ENCODE peak calls at places on chromosomes 13 and 19, in four cellular contexts. Z is H1, V is K562, E is HepG2. X is an unnamed sample.

GRCh38 chr19:32677657-32678056 is 2.0 kb downstream of the RGS9BP start:
- DNase-seq in Z (no peak), E (no peak), V (no peak), X (no peak)

GRCh38 chr13:47327856-47328255 is 431.0 kb upstream of the HTR2A start:
- DNase-seq in V (no peak), Z (no peak), E (no peak), X (no peak)

GRCh38 chr19:7995756-7996155 is 9.7 kb downstream of the ELAVL1 start:
- DNase-seq in E (no peak), V (no peak), Z (no peak), X (no peak)

GRCh38 chr13:101763191-101763590 is 310.7 kb downstream of the ITGBL1 start:
- DNase-seq in Z (no peak), V (no peak), E (no peak), X (no peak)

GRCh38 chr19:2399582-2399981 is 27.8 kb downstream of the TIMM13 start:
- DNase-seq in V (no peak), E (no peak), Z (no peak), X (no peak)

GRCh38 chr13:21579754-21580316 is 24.1 kb downstream of the MICU2 start:
- DNase-seq in E (no peak), Z (no peak), V (no peak), X (no peak)

GRCh38 chr19:13441810-13442512 is 64.3 kb downstream of the CACNA1A start:
- DNase-seq in Z (peak), E (peak), V (peak), X (no peak)

GRCh38 chr19:3538965-3539742 is at the start of gene TEKTIP1:
- DNase-seq in Z (peak), V (peak), E (no peak), X (no peak)

GRCh38 chr13:50760751-50761150 is 82.7 kb downstream of the DLEU7 start:
- DNase-seq in E (no peak), V (no peak), Z (no peak), X (no peak)

GRCh38 chr13:88103824-88104223 is 432.7 kb downstream of the SLITRK5 start:
- DNase-seq in E (no peak), Z (no peak), V (no peak), X (no peak)

GRCh38 chr19:46416077-46416709 is 2.8 kb upstream of the CCDC8 start:
- DNase-seq in Z (peak), V (peak), E (peak), X (peak)

GRCh38 chr19:1361601-1362384 is 21.9 kb upstream of the NDUFS7 start:
- DNase-seq in E (no peak), Z (no peak), V (no peak), X (no peak)

GRCh38 chr19:42309686-42310085 is 3.4 kb upstream of the TMEM145 start:
- DNase-seq in V (no peak), Z (no peak), E (no peak), X (no peak)

GRCh38 chr19:13350761-13351160 is 155.5 kb downstream of the CACNA1A start:
- DNase-seq in V (no peak), E (no peak), Z (no peak), X (no peak)

GRCh38 chr19:6801397-6802086 is 29.0 kb downstream of the VAV1 start:
- DNase-seq in E (no peak), Z (peak), V (peak), X (peak)

GRCh38 chr13:35796627-35797026 is 320.1 kb upstream of the MAB21L1 start:
- DNase-seq in Z (no peak), V (no peak), E (no peak), X (no peak)

GRCh38 chr19:14409157-14410053 is 9.7 kb downstream of the DDX39A start:
- DNase-seq in Z (no peak), V (peak), E (no peak), X (no peak)

GRCh38 chr13:49890376-49890775 is 45.8 kb downstream of the SPRYD7 start:
- DNase-seq in E (no peak), Z (no peak), V (no peak), X (no peak)

GRCh38 chr13:48626077-48626449 is 27.7 kb upstream of the CYSLTR2 start:
- DNase-seq in E (peak), V (no peak), Z (no peak), X (no peak)

GRCh38 chr13:73268306-73268705 is 209.5 kb downstream of the KLF5 start:
- DNase-seq in Z (no peak), E (no peak), V (no peak), X (no peak)

GRCh38 chr13:40549500-40550094 is 116.8 kb downstream of the FOXO1 start:
- DNase-seq in V (no peak), E (peak), Z (no peak), X (no peak)

GRCh38 chr13:102609696-102610095 is 12.9 kb downstream of the TPP2 start:
- DNase-seq in E (no peak), V (no peak), Z (no peak), X (no peak)

GRCh38 chr19:41205995-41206394 is 13.0 kb downstream of the CYP2S1 start:
- DNase-seq in V (no peak), Z (no peak), E (no peak), X (peak)

GRCh38 chr13:113855931-113856715 is 7.8 kb downstream of the GAS6 start:
- DNase-seq in E (no peak), V (no peak), Z (peak), X (no peak)

GRCh38 chr13:44649118-44649455 is 73.0 kb upstream of the TSC22D1 start:
- DNase-seq in E (no peak), Z (no peak), V (no peak), X (no peak)

GRCh38 chr13:98004107-98004506 is 50.6 kb downstream of the IPO5 start:
- DNase-seq in E (no peak), Z (no peak), V (no peak), X (no peak)

GRCh38 chr13:106865706-106866288 is 297.9 kb upstream of the ARGLU1 start:
- DNase-seq in V (no peak), Z (no peak), E (no peak), X (no peak)

GRCh38 chr13:111409413-111409812 is 89.0 kb downstream of the TEX29 start:
- DNase-seq in E (no peak), V (no peak), Z (no peak), X (no peak)

GRCh38 chr13:113110852-113111315 is 5.3 kb downstream of the F7 start:
- DNase-seq in Z (no peak), V (no peak), E (no peak), X (no peak)

GRCh38 chr19:32234663-32235217 is 110.7 kb upstream of the ZNF507 start:
- DNase-seq in E (no peak), Z (no peak), V (no peak), X (no peak)

DNA sequence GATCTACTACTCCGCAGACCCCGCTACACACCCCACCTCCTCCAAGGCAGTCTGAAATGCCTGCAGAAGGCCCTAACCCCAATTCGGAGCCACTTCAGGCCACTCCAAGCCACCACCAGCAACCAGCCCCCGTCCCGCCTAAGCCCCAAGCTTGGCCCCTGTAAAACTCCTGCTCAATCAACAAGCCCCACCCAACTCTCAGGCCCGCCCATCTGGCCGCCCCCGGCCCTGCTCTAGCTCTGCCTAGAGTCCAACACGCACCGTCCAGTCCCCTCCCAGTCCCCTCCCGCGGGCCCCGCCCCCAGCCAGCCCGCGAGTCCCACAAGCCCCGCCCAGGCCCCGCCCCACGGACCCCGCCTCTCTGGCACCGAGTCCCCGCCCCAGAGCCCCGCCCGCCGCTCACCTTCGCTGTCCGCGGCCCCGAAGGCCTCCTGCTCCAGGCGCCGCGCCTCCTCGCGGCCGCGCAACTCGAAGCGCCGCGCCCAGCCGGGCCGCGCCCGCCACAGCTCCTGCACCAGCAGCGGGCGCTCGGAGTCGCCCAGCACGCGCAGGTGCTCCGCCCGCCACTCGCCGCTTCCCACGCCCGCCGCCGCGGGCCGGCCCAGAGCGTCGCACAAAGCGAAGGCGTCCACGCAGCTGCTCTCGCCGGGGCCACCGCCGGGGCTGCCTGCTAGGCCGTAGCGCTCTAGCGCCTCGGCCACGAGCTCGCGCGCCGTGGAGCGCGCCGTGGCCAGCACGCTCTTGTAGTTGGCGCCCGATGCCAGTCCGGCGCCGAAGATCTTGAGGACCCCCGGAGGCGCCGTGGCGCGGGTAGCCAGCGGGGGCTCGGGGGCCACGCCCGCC is 1.6 kb downstream of the RASIP1 start:
- DNase-seq in V (peak), Z (peak), E (peak), X (peak)
- TF ChIP-seq PHF8 in V (peak), Z (no peak), E (peak), X (peak)

DNA sequence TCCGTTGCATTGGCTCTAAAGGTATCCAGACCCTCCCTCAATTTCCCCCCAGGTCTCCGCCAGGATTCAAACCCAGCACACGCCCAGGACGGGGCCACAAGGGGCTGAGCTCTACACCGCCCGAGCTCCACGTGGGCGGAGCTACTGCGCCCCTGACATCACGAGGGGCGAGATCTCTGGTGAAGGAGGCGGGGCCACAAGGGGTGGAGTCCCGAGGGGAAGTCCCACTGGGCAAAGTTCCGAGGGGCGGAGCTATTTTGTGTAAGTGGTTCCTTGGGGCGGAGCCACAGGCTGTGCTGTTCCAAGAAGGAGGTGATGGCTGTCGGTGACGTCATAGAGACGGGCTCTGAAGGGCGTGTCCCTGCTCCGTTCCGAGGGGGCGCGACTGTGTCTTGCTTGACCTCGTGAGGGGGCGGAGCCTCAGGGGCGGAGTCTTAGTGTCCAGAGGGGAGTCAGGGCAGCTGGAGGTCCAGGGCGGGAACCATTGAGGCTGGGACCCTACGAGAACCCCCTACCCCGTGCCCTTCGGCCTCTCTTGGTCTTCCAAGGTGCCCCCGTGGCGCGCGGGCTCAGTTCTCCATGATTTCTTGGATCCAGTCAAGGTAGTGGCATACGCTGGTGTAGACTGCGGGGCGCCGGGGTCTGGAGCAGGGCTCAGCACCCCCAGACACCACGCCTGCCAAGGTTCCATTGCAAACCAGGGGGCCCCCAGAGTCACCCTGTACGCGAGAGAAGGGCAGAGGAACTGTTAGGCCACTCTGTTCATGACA is 1.3 kb upstream of the KLK8 start:
- DNase-seq in V (peak), E (no peak), Z (peak), X (peak)
- TF ChIP-seq PHF8 in V (peak), E (no peak), Z (no peak), X (no peak)

GRCh38 chr13:70668293-70668692 is 560.0 kb upstream of the KLHL1 start:
- DNase-seq in E (peak), V (no peak), Z (no peak), X (no peak)

GRCh38 chr13:70668983-70669382 is 560.7 kb upstream of the KLHL1 start:
- DNase-seq in Z (no peak), E (peak), V (no peak), X (no peak)

GRCh38 chr13:70666883-70667282 is 558.6 kb upstream of the KLHL1 start:
- DNase-seq in Z (no peak), E (no peak), V (no peak), X (no peak)
- TF ChIP-seq PHF8 in Z (no peak), E (no peak), V (no peak), X (no peak)

GRCh38 chr19:43765109-43765876 is 10.5 kb upstream of the SMG9 start:
- DNase-seq in E (peak), Z (no peak), V (peak), X (peak)
- TF ChIP-seq PHF8 in E (no peak), Z (no peak), V (no peak), X (no peak)

GRCh38 chr19:17092696-17093095 is 17.1 kb downstream of the MYO9B start:
- DNase-seq in V (no peak), Z (no peak), E (no peak), X (no peak)

GRCh38 chr19:17098326-17098725 is 22.7 kb downstream of the MYO9B start:
- DNase-seq in Z (no peak), E (no peak), V (no peak), X (no peak)

GRCh38 chr19:17091758-17092333 is 16.3 kb downstream of the MYO9B start:
- DNase-seq in V (peak), E (no peak), Z (no peak), X (no peak)

GRCh38 chr19:17097593-17098126 is 22.1 kb downstream of the MYO9B start:
- DNase-seq in V (peak), E (peak), Z (no peak), X (peak)

GRCh38 chr19:17095141-17095919 is 19.8 kb downstream of the MYO9B start:
- DNase-seq in V (no peak), E (no peak), Z (no peak), X (no peak)
- TF ChIP-seq PHF8 in V (no peak), E (no peak), Z (no peak), X (no peak)

DNA sequence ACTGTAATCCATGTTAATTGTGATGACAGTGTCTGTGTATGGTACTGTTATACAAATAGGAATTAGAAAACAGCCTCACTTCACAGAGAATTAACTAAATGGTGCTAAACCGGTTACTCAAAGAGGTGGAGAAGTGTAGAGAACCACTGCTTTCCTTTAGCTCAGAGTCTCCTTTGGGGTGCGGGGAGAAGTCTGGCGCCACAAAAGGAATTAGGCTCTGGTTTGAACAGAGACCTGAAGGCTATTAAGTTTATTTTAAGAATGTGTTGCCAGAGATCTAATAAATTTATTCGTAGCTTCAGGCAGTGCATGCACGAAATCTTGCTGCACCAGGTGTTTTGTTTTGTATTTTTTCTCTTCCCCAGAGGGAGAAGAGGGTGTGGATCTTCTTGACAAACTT is 65.8 kb downstream of the FREM2 start:
- DNase-seq in Z (no peak), E (no peak), V (no peak), X (no peak)
- TF ChIP-seq PHF8 in Z (no peak), E (no peak), V (no peak), X (no peak)

GRCh38 chr19:34961775-34962174 is 2.3 kb downstream of the ZNF792 start:
- DNase-seq in Z (no peak), E (no peak), V (no peak), X (no peak)

GRCh38 chr19:34960103-34960805 is 3.8 kb downstream of the ZNF792 start:
- DNase-seq in E (no peak), V (no peak), Z (peak), X (no peak)

GRCh38 chr19:34960940-34961679 is 2.9 kb downstream of the ZNF792 start:
- DNase-seq in V (no peak), E (no peak), Z (peak), X (no peak)

GRCh38 chr19:34959021-34959420 is 5.0 kb downstream of the ZNF792 start:
- DNase-seq in V (no peak), E (no peak), Z (no peak), X (no peak)

GRCh38 chr19:34957830-34958751 is 5.9 kb downstream of the ZNF792 start:
- DNase-seq in V (no peak), E (no peak), Z (peak), X (no peak)
- TF ChIP-seq PHF8 in V (no peak), E (no peak), Z (no peak), X (no peak)

DNA sequence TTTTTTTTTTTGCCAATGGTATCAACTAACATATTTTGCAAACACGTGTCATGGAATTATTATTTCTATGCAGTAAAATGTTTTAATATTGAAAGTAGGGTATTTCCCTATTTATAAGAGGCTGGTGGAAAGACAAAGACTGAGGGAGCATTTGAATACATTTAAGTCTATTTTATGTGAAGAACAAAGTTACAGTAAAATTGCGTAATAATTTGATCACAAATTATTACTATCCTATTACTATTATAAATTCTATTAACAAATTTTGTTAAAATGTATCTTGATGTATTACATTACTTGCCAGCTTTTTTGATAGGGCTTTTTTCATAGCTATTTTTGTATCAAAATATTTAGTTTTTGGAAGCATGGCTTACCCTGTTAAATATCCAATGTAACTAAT is 58.4 kb downstream of the GPC5 start:
- DNase-seq in E (no peak), V (no peak), Z (no peak), X (no peak)
- TF ChIP-seq PHF8 in E (no peak), V (no peak), Z (no peak), X (no peak)

GRCh38 chr19:10521461-10522216 is 4.4 kb upstream of the S1PR5 start:
- DNase-seq in V (no peak), Z (no peak), E (no peak), X (no peak)

GRCh38 chr19:10519421-10519820 is 2.2 kb upstream of the S1PR5 start:
- DNase-seq in V (no peak), Z (no peak), E (no peak), X (no peak)

GRCh38 chr19:10523135-10523636 is 5.9 kb upstream of the S1PR5 start:
- DNase-seq in E (no peak), Z (no peak), V (no peak), X (no peak)

GRCh38 chr19:10518444-10519361 is 1.5 kb upstream of the S1PR5 start:
- DNase-seq in V (peak), Z (peak), E (no peak), X (no peak)

GRCh38 chr19:10520652-10521318 is 3.5 kb upstream of the S1PR5 start:
- DNase-seq in E (no peak), Z (no peak), V (no peak), X (no peak)
- TF ChIP-seq PHF8 in E (no peak), Z (no peak), V (no peak), X (no peak)

X was measured in A549.